ENCODE peak calls at places on chromosomes 3 and 15, in six cellular contexts. L is B cell, J is T-helper 2 cell, T is aorta, Z is tibial artery, F is ACHN. W is an unnamed sample.

GRCh38 chr3:192408007-192408655 is 319.2 kb downstream of the FGF12 start:
- DNase-seq in J (no peak), L (no peak), T (peak), F (no peak), Z (peak), W (no peak)

GRCh38 chr3:87207500-87207899 is 19.6 kb upstream of the CHMP2B start:
- DNase-seq in J (no peak), T (no peak), Z (no peak), L (no peak), F (no peak), W (no peak)

GRCh38 chr3:195101927-195102608 is 168.9 kb downstream of the XXYLT1 start:
- DNase-seq in J (no peak), Z (peak), L (no peak), F (no peak), T (peak), W (no peak)

GRCh38 chr15:51577907-51578306 is 44.7 kb downstream of the DMXL2 start:
- DNase-seq in J (no peak), L (no peak), F (no peak), T (no peak), Z (no peak), W (no peak)

GRCh38 chr15:41233367-41233771 is 2.3 kb downstream of the CHP1 start:
- DNase-seq in T (no peak), Z (no peak), J (no peak), F (peak), L (no peak), W (no peak)

GRCh38 chr15:40470423-40471104 is at the start of gene CHST14:
- DNase-seq in T (peak), J (peak), L (peak), Z (peak), F (peak), W (peak)

GRCh38 chr3:195238626-195239118 is 32.3 kb downstream of the XXYLT1 start:
- DNase-seq in T (no peak), L (no peak), F (no peak), J (no peak), Z (peak), W (no peak)

GRCh38 chr3:45479627-45480026 is 91.3 kb downstream of the LARS2 start:
- DNase-seq in L (no peak), T (no peak), F (peak), J (no peak), Z (no peak), W (no peak)

GRCh38 chr3:46946416-46946815 is 30.1 kb downstream of the CCDC12 start:
- DNase-seq in J (no peak), F (no peak), Z (no peak), L (no peak), T (no peak), W (no peak)

GRCh38 chr3:48419597-48419996 is 10.3 kb downstream of the PLXNB1 start:
- DNase-seq in L (no peak), T (no peak), Z (no peak), F (no peak), J (no peak), W (no peak)

GRCh38 chr15:58889363-58889762 is 44.1 kb downstream of the SLTM start:
- DNase-seq in F (no peak), Z (no peak), L (no peak), J (no peak), T (no peak), W (no peak)

GRCh38 chr3:47669026-47669749 is 90.5 kb upstream of the CSPG5 start:
- DNase-seq in Z (no peak), T (no peak), J (no peak), F (no peak), L (no peak), W (no peak)

GRCh38 chr15:45129651-45130129 is at the start of the genes DUOX1 and DUOXA1:
- DNase-seq in T (peak), Z (no peak), J (no peak), F (no peak), L (no peak), W (no peak)

GRCh38 chr3:52844290-52844985 is 9.6 kb upstream of the MUSTN1 start:
- DNase-seq in J (no peak), T (peak), F (no peak), Z (peak), L (no peak), W (peak)

GRCh38 chr3:159807137-159808028 is 181.3 kb upstream of the IL12A start:
- DNase-seq in J (no peak), L (no peak), T (no peak), Z (no peak), F (no peak), W (no peak)

GRCh38 chr3:133387341-133387740 is 12.5 kb upstream of the BFSP2 start:
- DNase-seq in F (no peak), Z (no peak), T (no peak), L (no peak), J (no peak), W (no peak)

GRCh38 chr15:67080900-67081431 is 15.6 kb downstream of the SMAD3 start:
- DNase-seq in L (peak), T (peak), F (no peak), J (no peak), Z (no peak), W (peak)

GRCh38 chr3:188697127-188697526 is 474.6 kb upstream of the TPRG1 start:
- DNase-seq in Z (no peak), T (no peak), J (no peak), L (no peak), F (no peak), W (no peak)

GRCh38 chr15:98324341-98324970 is 323.9 kb upstream of the IGF1R start:
- DNase-seq in L (no peak), J (no peak), F (no peak), T (no peak), Z (no peak), W (no peak)

GRCh38 chr3:194686816-194687637 is 1.3 kb downstream of the FAM43A start:
- DNase-seq in T (peak), L (peak), F (peak), Z (peak), J (peak), W (no peak)

GRCh38 chr15:37090543-37091175 is 9.7 kb downstream of the MEIS2 start:
- DNase-seq in Z (no peak), T (no peak), J (no peak), L (no peak), F (no peak), W (no peak)

GRCh38 chr3:4417449-4417848 is 49.6 kb downstream of the SUMF1 start:
- DNase-seq in L (no peak), J (no peak), T (no peak), F (peak), Z (peak), W (no peak)

GRCh38 chr15:56719774-56720555 is 13.3 kb downstream of the ZNF280D start:
- DNase-seq in F (no peak), Z (no peak), J (no peak), T (no peak), L (no peak), W (no peak)

GRCh38 chr3:171461087-171461917 is 1.1 kb upstream of the TNIK start:
- DNase-seq in L (no peak), Z (no peak), F (peak), J (no peak), T (no peak), W (peak)

GRCh38 chr3:58999134-58999778 is 50.6 kb downstream of the CFAP20DC start:
- DNase-seq in T (no peak), L (no peak), Z (no peak), F (no peak), J (no peak), W (no peak)

GRCh38 chr15:39300451-39301153 is 280.3 kb upstream of the THBS1 start:
- DNase-seq in L (no peak), T (no peak), Z (no peak), F (peak), J (no peak), W (no peak)

GRCh38 chr3:52323526-52324295 is 7.6 kb downstream of the DNAH1 start:
- DNase-seq in T (no peak), F (no peak), L (no peak), Z (no peak), J (no peak), W (no peak)

GRCh38 chr15:25947336-25948080 is 84.4 kb upstream of the ATP10A start:
- DNase-seq in L (no peak), Z (no peak), F (peak), T (no peak), J (no peak), W (no peak)

GRCh38 chr3:98884675-98885371 is 16.7 kb downstream of the DCBLD2 start:
- DNase-seq in F (no peak), Z (no peak), L (no peak), T (no peak), J (no peak), W (no peak)

GRCh38 chr15:101269479-101270223 is 7.6 kb downstream of the SELENOS start:
- DNase-seq in Z (no peak), J (no peak), F (no peak), L (no peak), T (peak), W (no peak)

GRCh38 chr3:71905426-71905825 is 120.5 kb upstream of the PROK2 start:
- DNase-seq in L (peak), F (no peak), J (no peak), Z (no peak), T (no peak), W (no peak)

GRCh38 chr3:133506215-133506901 is 67.1 kb upstream of the CDV3 start:
- DNase-seq in Z (no peak), L (peak), F (no peak), J (peak), T (no peak), W (no peak)

GRCh38 chr15:45441686-45442085 is 63.3 kb upstream of the GATM start:
- DNase-seq in F (peak), L (no peak), T (no peak), J (no peak), Z (no peak), W (no peak)

GRCh38 chr15:76576526-76577279 is 240.1 kb downstream of the ISL2 start:
- DNase-seq in Z (peak), L (no peak), J (no peak), F (peak), T (peak), W (no peak)

GRCh38 chr3:9316881-9317341 is 45.9 kb upstream of the THUMPD3 start:
- DNase-seq in J (no peak), Z (no peak), F (peak), L (no peak), T (no peak), W (no peak)

W was measured in gastrocnemius medialis.